ENCODE peak calls at places on chromosomes 7 and 10, in eight cellular contexts. X is cardiac muscle cell, Q is fibroblast of lung, I is dorsolateral prefrontal cortex, V is GM23338, D is AG10803, M is NB4, U is transverse colon. F is an unnamed sample.

GRCh38 chr10:48821111-48821510 is 118.5 kb downstream of the LRRC18 start:
- DNase-seq in X (no peak), Q (no peak), I (no peak), V (no peak), D (no peak), M (no peak), U (no peak), F (no peak)

GRCh38 chr7:1325246-1325645 is 92.6 kb downstream of the UNCX start:
- DNase-seq in X (no peak), Q (no peak), I (no peak), V (no peak), D (no peak), M (no peak), U (no peak), F (no peak)

GRCh38 chr7:101671783-101672356 is 42.8 kb upstream of the MYL10 start:
- DNase-seq in X (no peak), Q (no peak), I (no peak), V (no peak), D (peak), M (no peak), U (no peak), F (no peak)

GRCh38 chr10:86734209-86734988 is 22.0 kb upstream of the BMPR1A start:
- DNase-seq in X (no peak), Q (no peak), I (no peak), V (no peak), D (no peak), M (peak), U (no peak), F (no peak)

GRCh38 chr10:102200751-102201640 is 25.1 kb upstream of the ELOVL3 start:
- DNase-seq in X (no peak), Q (no peak), I (no peak), V (no peak), D (no peak), M (peak), U (no peak), F (peak)

GRCh38 chr7:7157887-7158271 is 24.5 kb upstream of the C1GALT1 start:
- DNase-seq in X (peak), Q (peak), I (no peak), V (no peak), D (peak), M (no peak), U (no peak), F (no peak)

GRCh38 chr7:55898287-55898686 is 11.0 kb downstream of the ZNF713 start:
- DNase-seq in X (no peak), Q (no peak), I (no peak), V (no peak), D (no peak), M (peak), U (no peak), F (no peak)

GRCh38 chr10:61973169-61973568 is 71.7 kb downstream of the ARID5B start:
- DNase-seq in X (peak), Q (no peak), I (no peak), V (no peak), D (no peak), M (no peak), U (no peak), F (no peak)

GRCh38 chr7:42880392-42880791 is 31.5 kb downstream of the C7orf25 start:
- DNase-seq in X (no peak), Q (no peak), I (no peak), V (no peak), D (no peak), M (no peak), U (no peak), F (no peak)

GRCh38 chr7:79091011-79091410 is 362.5 kb downstream of the MAGI2 start:
- DNase-seq in X (peak), Q (peak), I (no peak), V (no peak), D (no peak), M (no peak), U (no peak), F (no peak)

GRCh38 chr10:22606164-22606614 is 108.2 kb downstream of the PIP4K2A start:
- DNase-seq in X (peak), Q (peak), I (no peak), V (no peak), D (peak), M (peak), U (peak), F (peak)

GRCh38 chr7:99953649-99954048 is 22.2 kb downstream of the AZGP1 start:
- DNase-seq in X (peak), Q (peak), I (no peak), V (no peak), D (peak), M (peak), U (no peak), F (no peak)

GRCh38 chr7:101557978-101558741 is 70.9 kb downstream of the MYL10 start:
- DNase-seq in X (no peak), Q (no peak), I (no peak), V (no peak), D (no peak), M (no peak), U (peak), F (no peak)

GRCh38 chr10:79403441-79404230 is 41.8 kb downstream of the ZCCHC24 start:
- DNase-seq in X (peak), Q (peak), I (peak), V (no peak), D (peak), M (peak), U (no peak), F (no peak)

GRCh38 chr10:122461367-122461728 is at the start of gene HTRA1:
- DNase-seq in X (peak), Q (peak), I (peak), V (peak), D (peak), M (no peak), U (peak), F (no peak)

GRCh38 chr10:113991091-113991860 is 52.4 kb upstream of the ADRB1 start:
- DNase-seq in X (no peak), Q (peak), I (no peak), V (no peak), D (no peak), M (peak), U (no peak), F (peak)

GRCh38 chr7:148987751-148988512 is 40.4 kb downstream of the PDIA4 start:
- DNase-seq in X (no peak), Q (no peak), I (peak), V (peak), D (no peak), M (no peak), U (no peak), F (no peak)

GRCh38 chr7:12570529-12571461 is at the start of gene SCIN:
- DNase-seq in X (peak), Q (peak), I (no peak), V (peak), D (no peak), M (peak), U (peak), F (peak)

GRCh38 chr10:34141032-34141431 is 674.1 kb downstream of the PARD3 start:
- DNase-seq in X (no peak), Q (no peak), I (no peak), V (no peak), D (no peak), M (no peak), U (no peak), F (no peak)

GRCh38 chr10:77164616-77165311 is 472.8 kb downstream of the KCNMA1 start:
- DNase-seq in X (no peak), Q (peak), I (no peak), V (no peak), D (peak), M (no peak), U (no peak), F (no peak)

GRCh38 chr10:128781636-128782035 is 655.4 kb upstream of the MKI67 start:
- DNase-seq in X (no peak), Q (no peak), I (no peak), V (no peak), D (no peak), M (no peak), U (no peak), F (no peak)

GRCh38 chr7:4675771-4676373 is 6.2 kb upstream of the FOXK1 start:
- DNase-seq in X (no peak), Q (no peak), I (no peak), V (no peak), D (no peak), M (no peak), U (no peak), F (no peak)

GRCh38 chr7:5755704-5756131 is 25.7 kb downstream of the RNF216 start:
- DNase-seq in X (peak), Q (peak), I (no peak), V (no peak), D (peak), M (peak), U (no peak), F (no peak)

GRCh38 chr7:42244828-42245227 is 7.8 kb upstream of the GLI3 start:
- DNase-seq in X (peak), Q (peak), I (no peak), V (no peak), D (peak), M (no peak), U (no peak), F (no peak)

GRCh38 chr10:15200626-15201025 is 32.1 kb upstream of the NMT2 start:
- DNase-seq in X (peak), Q (peak), I (no peak), V (peak), D (peak), M (no peak), U (no peak), F (no peak)

GRCh38 chr7:10821156-10821555 is 152.5 kb upstream of the PHF14 start:
- DNase-seq in X (no peak), Q (no peak), I (no peak), V (no peak), D (no peak), M (no peak), U (no peak), F (no peak)

GRCh38 chr10:132266594-132267161 is 41.1 kb downstream of the STK32C start:
- DNase-seq in X (peak), Q (peak), I (no peak), V (no peak), D (no peak), M (no peak), U (no peak), F (no peak)

GRCh38 chr7:1734331-1734730 is 64.3 kb downstream of the ELFN1 start:
- DNase-seq in X (no peak), Q (no peak), I (no peak), V (no peak), D (no peak), M (no peak), U (no peak), F (no peak)

GRCh38 chr7:36852931-36853330 is 128.6 kb upstream of the AOAH start:
- DNase-seq in X (no peak), Q (no peak), I (no peak), V (no peak), D (no peak), M (no peak), U (no peak), F (no peak)

GRCh38 chr7:37323912-37324430 is 124.7 kb downstream of the ELMO1 start:
- DNase-seq in X (no peak), Q (no peak), I (no peak), V (no peak), D (no peak), M (no peak), U (no peak), F (no peak)

GRCh38 chr10:15363031-15363430 is 8.1 kb downstream of the FAM171A1 start:
- DNase-seq in X (no peak), Q (peak), I (no peak), V (no peak), D (peak), M (no peak), U (no peak), F (no peak)

GRCh38 chr10:127013696-127014095 is 108.5 kb downstream of the DOCK1 start:
- DNase-seq in X (no peak), Q (no peak), I (no peak), V (no peak), D (no peak), M (no peak), U (no peak), F (no peak)

GRCh38 chr7:24899905-24900304 is 80.1 kb downstream of the OSBPL3 start:
- DNase-seq in X (no peak), Q (no peak), I (no peak), V (no peak), D (no peak), M (no peak), U (no peak), F (peak)

GRCh38 chr10:133325761-133326463 is 10.8 kb downstream of the CALY start:
- DNase-seq in X (no peak), Q (no peak), I (no peak), V (peak), D (no peak), M (no peak), U (no peak), F (no peak)

GRCh38 chr7:142807855-142808460 is 37.2 kb downstream of the PRSS2 start:
- DNase-seq in X (peak), Q (peak), I (no peak), V (no peak), D (no peak), M (no peak), U (no peak), F (peak)

GRCh38 chr10:96995851-96996250 is 163.8 kb downstream of the LCOR start:
- DNase-seq in X (no peak), Q (peak), I (no peak), V (no peak), D (peak), M (no peak), U (no peak), F (no peak)

GRCh38 chr10:11448545-11449244 is 162.8 kb downstream of the USP6NL start:
- DNase-seq in X (no peak), Q (no peak), I (no peak), V (no peak), D (no peak), M (no peak), U (no peak), F (peak)

GRCh38 chr7:96675548-96675947 is 34.1 kb downstream of the SEM1 start:
- DNase-seq in X (no peak), Q (no peak), I (no peak), V (no peak), D (no peak), M (no peak), U (no peak), F (no peak)

GRCh38 chr10:69472142-69472541 is 20.9 kb downstream of the TSPAN15 start:
- DNase-seq in X (no peak), Q (no peak), I (no peak), V (no peak), D (no peak), M (no peak), U (no peak), F (no peak)

GRCh38 chr10:20614911-20615310 is 282.2 kb downstream of the NEBL start:
- DNase-seq in X (no peak), Q (no peak), I (no peak), V (peak), D (no peak), M (no peak), U (no peak), F (no peak)

GRCh38 chr10:20618148-20618547 is 279.0 kb downstream of the NEBL start:
- DNase-seq in X (no peak), Q (no peak), I (no peak), V (no peak), D (no peak), M (no peak), U (no peak), F (no peak)

GRCh38 chr10:20615395-20615794 is 281.7 kb downstream of the NEBL start:
- DNase-seq in X (no peak), Q (no peak), I (no peak), V (no peak), D (no peak), M (no peak), U (no peak), F (no peak)

GRCh38 chr10:20616918-20617801 is 280.0 kb downstream of the NEBL start:
- DNase-seq in X (no peak), Q (no peak), I (no peak), V (no peak), D (no peak), M (peak), U (no peak), F (no peak)

DNA sequence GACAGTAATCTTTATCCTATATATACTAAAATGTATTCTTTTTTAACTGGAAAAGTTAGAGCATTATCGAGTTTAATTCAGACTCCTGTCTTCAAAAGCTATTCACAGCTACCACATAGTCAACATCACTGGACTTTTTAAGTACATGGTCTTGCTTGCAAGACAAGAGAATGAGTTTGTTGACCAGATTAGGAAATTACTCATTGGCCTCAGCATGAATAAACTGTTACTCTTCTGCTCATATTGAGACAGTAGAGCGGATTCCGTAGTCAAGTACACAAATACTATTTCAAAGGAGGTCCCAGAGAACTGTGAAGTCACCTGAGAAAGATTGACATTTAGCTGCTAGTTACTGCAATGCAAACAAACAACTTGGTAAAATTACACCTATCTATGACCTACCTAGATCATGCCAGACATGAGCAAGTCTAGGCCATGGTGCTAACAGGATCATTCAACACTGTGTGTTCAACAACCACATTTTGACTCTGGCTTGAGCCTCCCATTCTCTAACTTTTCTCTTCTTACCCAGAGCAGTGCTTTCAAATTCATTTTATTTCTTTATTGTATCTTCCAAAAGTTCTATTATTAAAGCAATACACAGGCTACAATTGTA is 280.9 kb downstream of the NEBL start:
- DNase-seq in X (no peak), Q (no peak), I (no peak), V (no peak), D (no peak), M (no peak), U (no peak), F (no peak)
- H3K4me3 ChIP-seq in X (no peak), Q (no peak), I (no peak), V (no peak), D (no peak), M (no peak), U (no peak), F (no peak)

DNA sequence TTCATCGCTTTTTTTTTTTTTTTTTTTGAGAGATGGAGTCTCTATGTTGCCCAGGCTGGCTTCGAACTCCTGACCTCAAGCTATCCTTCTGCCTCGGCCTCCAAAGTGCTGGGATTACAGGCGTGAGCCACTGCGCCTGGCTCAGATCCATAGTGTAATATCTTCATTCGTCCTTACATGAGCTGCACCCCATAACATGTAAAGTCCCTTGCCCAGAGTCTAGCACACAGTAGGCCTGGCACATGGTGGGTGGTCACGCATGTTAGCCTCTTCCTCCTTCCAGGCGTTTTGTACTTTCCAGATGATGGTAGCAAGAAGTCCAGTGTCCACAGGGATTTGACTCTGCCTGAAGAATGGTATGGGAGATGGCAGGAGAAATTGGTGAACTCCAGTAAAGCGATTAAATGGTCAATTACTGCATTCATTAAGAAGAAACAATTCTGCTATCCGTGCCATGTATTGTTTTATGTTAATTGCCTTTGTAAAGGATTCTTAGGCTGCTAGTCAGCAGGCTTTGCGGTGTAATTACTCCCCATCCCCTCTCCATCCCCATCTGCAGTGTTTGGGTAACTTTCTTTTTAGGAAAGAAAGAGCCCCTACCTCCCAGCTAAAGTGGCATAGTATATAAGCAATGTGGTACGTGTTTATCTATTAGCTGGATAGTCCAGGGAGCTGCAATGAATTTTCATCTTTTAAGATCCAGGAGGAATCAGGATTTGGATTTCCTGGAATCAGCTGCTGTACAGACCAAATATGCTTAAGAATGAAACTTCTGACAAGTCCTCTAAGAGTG is 1.2 kb downstream of the TPST1 start:
- DNase-seq in X (peak), Q (peak), I (no peak), V (no peak), D (peak), M (no peak), U (no peak), F (no peak)
- TF ChIP-seq CTCF in X (no peak), Q (no peak), I (no peak), V (no peak), D (no peak), M (no peak), U (no peak), F (no peak)

GRCh38 chr7:150384406-150385239 is 5.5 kb downstream of the ZNF775 start:
- DNase-seq in X (no peak), Q (no peak), I (no peak), V (no peak), D (no peak), M (peak), U (no peak), F (no peak)
- H3K4me3 ChIP-seq in X (no peak), Q (no peak), I (peak), V (peak), D (no peak), M (peak), U (no peak), F (no peak)

DNA sequence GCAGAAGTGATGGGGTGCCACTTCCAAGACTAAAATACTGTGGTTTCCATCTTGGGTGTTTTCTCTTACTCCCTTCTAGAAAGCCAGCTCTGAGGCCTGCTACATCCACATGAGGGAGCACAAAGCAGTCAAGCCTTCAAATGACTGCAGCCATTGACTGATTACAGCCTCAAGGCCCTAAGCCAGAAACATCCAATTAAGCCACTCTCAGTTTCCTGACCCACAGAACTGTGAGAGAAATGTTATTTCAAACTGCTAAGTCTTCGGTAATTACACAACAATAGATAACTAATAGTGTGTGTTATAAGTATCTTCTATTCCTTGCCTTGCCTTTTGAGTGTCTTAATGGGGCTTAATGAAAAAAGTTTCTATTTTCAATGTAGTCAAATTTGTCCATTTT is 24.8 kb downstream of the BRAF start:
- DNase-seq in X (peak), Q (no peak), I (no peak), V (peak), D (no peak), M (no peak), U (no peak), F (peak)
- TF ChIP-seq CTCF in X (no peak), Q (no peak), I (peak), V (peak), D (no peak), M (no peak), U (no peak), F (no peak)

F was measured in GM12865.